ENCODE peak calls at places on chromosomes 1 and 21, in four cellular contexts. Y is D721Med; W is stimulated activated CD8-positive, alpha-beta memory T cell treated with anti-CD3 and anti-CD28 coated beads, Interleukin-4, amount 100 ng/mL, for 24 hours; I is retinal pigment epithelial cell. X is an unnamed sample.

GRCh38 chr1:211082824-211083223 is 51.1 kb downstream of the KCNH1 start:
- DNase-seq in Y (no peak), W (no peak), I (no peak), X (no peak)

GRCh38 chr1:151710187-151710586 is 6.4 kb downstream of the CELF3 start:
- DNase-seq in Y (no peak), W (no peak), I (no peak), X (no peak)

GRCh38 chr1:184929711-184930202 is 44.6 kb downstream of the NIBAN1 start:
- DNase-seq in Y (no peak), W (no peak), I (no peak), X (no peak)

GRCh38 chr1:219916257-219916656 is 12.1 kb downstream of the SLC30A10 start:
- DNase-seq in Y (no peak), W (no peak), I (no peak), X (no peak)

GRCh38 chr21:33348728-33349127 is 24.0 kb downstream of the IFNAR1 start:
- DNase-seq in Y (no peak), W (no peak), I (no peak), X (no peak)

GRCh38 chr1:216458807-216459206 is 35.6 kb upstream of the USH2A start:
- DNase-seq in Y (no peak), W (no peak), I (no peak), X (no peak)

GRCh38 chr1:154219511-154219910 is 1.2 kb upstream of the UBAP2L start:
- DNase-seq in Y (no peak), W (no peak), I (no peak), X (no peak)

GRCh38 chr1:21308330-21308729 is 18.1 kb upstream of the ECE1 start:
- DNase-seq in Y (no peak), W (no peak), I (no peak), X (no peak)

GRCh38 chr1:13754510-13755103 is 54.6 kb downstream of the PRDM2 start:
- DNase-seq in Y (no peak), W (no peak), I (no peak), X (no peak)

GRCh38 chr21:43639470-43640178 is 19.7 kb downstream of the HSF2BP start:
- DNase-seq in Y (no peak), W (no peak), I (no peak), X (no peak)

GRCh38 chr1:149936992-149937705 is 470 bp upstream of the MTMR11 start:
- DNase-seq in Y (no peak), W (no peak), I (peak; percentile 42), X (no peak)

GRCh38 chr1:95551201-95551600 is 317.2 kb downstream of the RWDD3 start:
- DNase-seq in Y (no peak), W (no peak), I (no peak), X (no peak)

GRCh38 chr1:207897188-207897587 is 13.7 kb downstream of the CD34 start:
- DNase-seq in Y (no peak), W (no peak), I (no peak), X (no peak)

GRCh38 chr1:177384461-177384860 is 213.7 kb downstream of the BRINP2 start:
- DNase-seq in Y (no peak), W (no peak), I (no peak), X (no peak)

GRCh38 chr1:85585845-85586244 is 5.3 kb downstream of the CCN1 start:
- DNase-seq in Y (no peak), W (no peak), I (no peak), X (no peak)

GRCh38 chr1:177219458-177220390 is 49.0 kb downstream of the BRINP2 start:
- DNase-seq in Y (no peak), W (no peak), I (no peak), X (no peak)

GRCh38 chr1:113073457-113073950 is 506 bp downstream of the LRIG2 start:
- DNase-seq in Y (no peak), W (no peak), I (no peak), X (no peak)

GRCh38 chr1:44594871-44595735 is 79.2 kb downstream of the TMEM53 start:
- DNase-seq in Y (peak; percentile 92), W (peak; percentile 71), I (no peak), X (peak; percentile 58)

GRCh38 chr1:236173174-236173767 is 30.9 kb downstream of the GPR137B start:
- DNase-seq in Y (no peak), W (no peak), I (no peak), X (no peak)

GRCh38 chr1:218317061-218317460 is 28.1 kb upstream of the TGFB2 start:
- DNase-seq in Y (no peak), W (no peak), I (no peak), X (no peak)

GRCh38 chr1:53896673-53897229 is 2.8 kb downstream of the DIO1 start:
- DNase-seq in Y (no peak), W (no peak), I (no peak), X (no peak)

GRCh38 chr21:41768371-41769042 is 1.7 kb upstream of the RIPK4 start:
- DNase-seq in Y (no peak), W (no peak), I (peak; percentile 46), X (no peak)

GRCh38 chr1:199573047-199573446 is 454.5 kb upstream of the NR5A2 start:
- DNase-seq in Y (no peak), W (no peak), I (no peak), X (no peak)

GRCh38 chr1:6572653-6573383 is 7.0 kb upstream of the ZBTB48 start:
- DNase-seq in Y (no peak), W (no peak), I (no peak), X (no peak)

GRCh38 chr1:179820216-179820970 is 57.2 kb downstream of the TOR1AIP2 start:
- DNase-seq in Y (no peak), W (no peak), I (no peak), X (no peak)

GRCh38 chr1:160522136-160522535 is 919 bp downstream of the SLAMF6 start:
- DNase-seq in Y (no peak), W (no peak), I (no peak), X (no peak)

GRCh38 chr1:85200870-85201339 is at the start of gene SYDE2:
- DNase-seq in Y (peak; percentile 70), W (peak; percentile 56), I (peak; percentile 39), X (peak; percentile 63)

GRCh38 chr1:40057310-40058030 is 16.9 kb downstream of the CAP1 start:
- DNase-seq in Y (no peak), W (no peak), I (no peak), X (no peak)

GRCh38 chr1:87402192-87403046 is 73.7 kb downstream of the LMO4 start:
- DNase-seq in Y (no peak), W (no peak), I (no peak), X (no peak)

GRCh38 chr1:39954870-39955546 is at the start of gene MFSD2A:
- DNase-seq in Y (peak; percentile 91), W (peak; percentile 88), I (peak; percentile 78), X (peak; percentile 80)